ENCODE peak calls at places on chromosomes 11 and 22, in four cellular contexts. Z is transverse colon, W is M059J, A is head of caudate nucleus. H is an unnamed sample.

GRCh38 chr22:36243996-36244395 is 4.7 kb upstream of the APOL2 start:
- DNase-seq in A (no peak), Z (no peak), W (no peak), H (no peak)

GRCh38 chr22:40665312-40665711 is 14.0 kb upstream of the MCHR1 start:
- DNase-seq in A (no peak), W (peak), Z (no peak), H (no peak)

GRCh38 chr22:48886604-48887393 is 940.9 kb downstream of the BRD1 start:
- DNase-seq in A (no peak), W (no peak), Z (no peak), H (no peak)

GRCh38 chr11:14075118-14075601 is 112.6 kb downstream of the SPON1 start:
- DNase-seq in Z (no peak), W (peak), A (no peak), H (peak)

GRCh38 chr11:69729252-69729651 is 25.4 kb upstream of the FGF19 start:
- DNase-seq in A (no peak), Z (no peak), W (no peak), H (no peak)

GRCh38 chr11:1669546-1670218 is 27.3 kb upstream of the KRTAP5-6 start:
- DNase-seq in A (peak), Z (no peak), W (peak), H (no peak)

GRCh38 chr11:66619080-66619554 is 2.7 kb downstream of the RBM14 start:
- DNase-seq in W (peak), Z (no peak), A (no peak), H (no peak)

GRCh38 chr11:87779276-87780067 is 395.8 kb downstream of the RAB38 start:
- DNase-seq in Z (no peak), W (no peak), A (no peak), H (no peak)

GRCh38 chr22:19770349-19771220 is 10.0 kb downstream of the TBX1 start:
- DNase-seq in Z (no peak), A (no peak), W (no peak), H (no peak)

GRCh38 chr22:38824587-38824986 is 19.2 kb downstream of the NPTXR start:
- DNase-seq in A (peak), Z (peak), W (peak), H (peak)

GRCh38 chr11:14413307-14414072 is 54.5 kb upstream of the RRAS2 start:
- DNase-seq in Z (no peak), A (no peak), W (peak), H (no peak)

GRCh38 chr22:30694171-30694637 is 470 bp upstream of the OSBP2 start:
- DNase-seq in Z (peak), W (peak), A (peak), H (peak)

GRCh38 chr11:3215346-3216026 is 3.1 kb downstream of the MRGPRG start:
- DNase-seq in Z (peak), A (no peak), W (no peak), H (no peak)

GRCh38 chr11:1060885-1061616 is 13.6 kb upstream of the MUC2 start:
- DNase-seq in Z (peak), A (no peak), W (peak), H (peak)

GRCh38 chr22:36419177-36419911 is 31.6 kb upstream of the MYH9 start:
- DNase-seq in W (peak), Z (peak), A (peak), H (no peak)

GRCh38 chr11:87252869-87253268 is 215.1 kb downstream of the TMEM135 start:
- DNase-seq in Z (no peak), A (no peak), W (peak), H (peak)

GRCh38 chr22:41654322-41654721 is 33.2 kb downstream of the XRCC6 start:
- DNase-seq in Z (no peak), W (no peak), A (no peak), H (no peak)

GRCh38 chr11:114072978-114073377 is 13.5 kb downstream of the ZBTB16 start:
- DNase-seq in Z (no peak), W (no peak), A (no peak), H (no peak)

H was measured in A172.